ENCODE peak calls at places on chromosomes 7 and 10, in four cellular contexts. N is HCT116, P is IMR-90, B is pancreas. O is an unnamed sample.

GRCh38 chr7:83876593-83876992 is 227.7 kb upstream of the SEMA3E start:
- DNase-seq in P (peak), B (no peak), N (no peak), O (no peak)

GRCh38 chr7:143042821-143043271 is 9.3 kb upstream of the OR6V1 start:
- DNase-seq in B (no peak), N (no peak), P (no peak), O (no peak)

GRCh38 chr7:45067582-45067981 is 21.2 kb downstream of the NACAD start:
- DNase-seq in B (no peak), N (no peak), P (no peak), O (no peak)

GRCh38 chr7:95686109-95686508 is 86.2 kb upstream of the DYNC1I1 start:
- DNase-seq in B (no peak), P (peak), N (peak), O (peak)

GRCh38 chr7:80151274-80151665 is 16.6 kb downstream of the GNAI1 start:
- DNase-seq in B (no peak), P (peak), N (no peak), O (no peak)

GRCh38 chr10:37712489-37713131 is 144.8 kb downstream of the ZNF248 start:
- DNase-seq in N (no peak), B (no peak), P (no peak), O (peak)

GRCh38 chr10:43407148-43407575 is 1.8 kb downstream of the HNRNPF start:
- DNase-seq in B (peak), N (no peak), P (peak), O (peak)

GRCh38 chr7:21542891-21543527 is at the start of gene DNAH11:
- DNase-seq in N (no peak), B (peak), P (no peak), O (peak)

GRCh38 chr10:52229271-52229931 is 84.7 kb upstream of the DKK1 start:
- DNase-seq in N (no peak), B (no peak), P (peak), O (no peak)

GRCh38 chr7:44654255-44654791 is 47.9 kb downstream of the OGDH start:
- DNase-seq in N (no peak), B (no peak), P (no peak), O (no peak)

GRCh38 chr10:97689637-97690036 is 2.6 kb upstream of the AVPI1 start:
- DNase-seq in B (no peak), N (peak), P (peak), O (no peak)

GRCh38 chr7:99380823-99381663 is 6.5 kb downstream of the ARPC1B start:
- DNase-seq in B (no peak), P (no peak), N (no peak), O (no peak)

GRCh38 chr7:90412458-90413184 is 9.4 kb downstream of the CLDN12 start:
- DNase-seq in B (no peak), P (no peak), N (peak), O (no peak)

GRCh38 chr7:1858435-1859265 is 188.6 kb downstream of the ELFN1 start:
- DNase-seq in P (no peak), B (peak), N (no peak), O (peak)

GRCh38 chr10:89690027-89690426 is 11.4 kb upstream of the KIF20B start:
- DNase-seq in B (no peak), P (peak), N (no peak), O (no peak)

GRCh38 chr7:41694490-41694889 is 8.4 kb downstream of the INHBA start:
- DNase-seq in P (peak), B (no peak), N (no peak), O (no peak)

GRCh38 chr7:6188395-6188794 is 84.0 kb downstream of the CYTH3 start:
- DNase-seq in N (no peak), P (no peak), B (no peak), O (no peak)

GRCh38 chr10:131943021-131943814 is 38.5 kb downstream of the BNIP3 start:
- DNase-seq in N (no peak), P (no peak), B (peak), O (no peak)

GRCh38 chr10:100888957-100889356 is 23.8 kb upstream of the SLF2 start:
- DNase-seq in P (no peak), N (peak), B (no peak), O (no peak)

GRCh38 chr10:126199221-126199998 is 188.9 kb downstream of the ADAM12 start:
- DNase-seq in N (peak), P (peak), B (no peak), O (no peak)

GRCh38 chr7:114658188-114658587 is 243.6 kb downstream of the FOXP2 start:
- DNase-seq in B (no peak), P (no peak), N (no peak), O (no peak)

GRCh38 chr7:32868116-32868515 is 23.4 kb downstream of the KBTBD2 start:
- DNase-seq in P (no peak), N (no peak), B (no peak), O (peak)

GRCh38 chr10:93299606-93300353 is 182.4 kb downstream of the MYOF start:
- DNase-seq in P (peak), B (no peak), N (no peak), O (no peak)

GRCh38 chr7:91628742-91629141 is 251.8 kb downstream of the MTERF1 start:
- DNase-seq in P (no peak), B (no peak), N (no peak), O (no peak)

GRCh38 chr7:1742555-1743303 is 72.7 kb downstream of the ELFN1 start:
- DNase-seq in P (peak), N (no peak), B (peak), O (peak)

GRCh38 chr7:70693690-70694356 is 438.1 kb upstream of the GALNT17 start:
- DNase-seq in P (peak), N (no peak), B (peak), O (peak)

GRCh38 chr7:64888901-64889685 is 14.0 kb upstream of the ZNF273 start:
- DNase-seq in N (no peak), B (peak), P (no peak), O (peak)

GRCh38 chr7:31079126-31079918 is 27.2 kb downstream of the ADCYAP1R1 start:
- DNase-seq in B (peak), N (no peak), P (no peak), O (no peak)

GRCh38 chr7:13897825-13898224 is 91.6 kb downstream of the ETV1 start:
- DNase-seq in N (no peak), P (peak), B (no peak), O (no peak)

GRCh38 chr10:75410135-75410787 is 8.7 kb upstream of the ZNF503 start:
- DNase-seq in B (no peak), N (no peak), P (no peak), O (no peak)

GRCh38 chr7:70710011-70710480 is 421.9 kb upstream of the GALNT17 start:
- DNase-seq in N (no peak), B (no peak), P (peak), O (no peak)

GRCh38 chr10:6920072-6921019 is 340.3 kb upstream of the PRKCQ start:
- DNase-seq in B (peak), P (peak), N (peak), O (peak)

GRCh38 chr7:103660455-103661371 is 214.7 kb upstream of the SLC26A5 start:
- DNase-seq in N (no peak), P (peak), B (no peak), O (no peak)

GRCh38 chr10:92381543-92381954 is 90.6 kb downstream of the MARCHF5 start:
- DNase-seq in N (no peak), B (no peak), P (no peak), O (no peak)

GRCh38 chr7:136033413-136034031 is 56.4 kb upstream of the MTPN start:
- DNase-seq in N (no peak), B (no peak), P (no peak), O (peak)

GRCh38 chr7:35576037-35576573 is 118.8 kb downstream of the HERPUD2 start:
- DNase-seq in P (no peak), B (no peak), N (no peak), O (no peak)

GRCh38 chr7:140866926-140867325 is 57.8 kb downstream of the BRAF start:
- DNase-seq in P (no peak), B (no peak), N (no peak), O (no peak)
- H3K27ac ChIP-seq in P (no peak), B (no peak), N (no peak), O (no peak)

DNA sequence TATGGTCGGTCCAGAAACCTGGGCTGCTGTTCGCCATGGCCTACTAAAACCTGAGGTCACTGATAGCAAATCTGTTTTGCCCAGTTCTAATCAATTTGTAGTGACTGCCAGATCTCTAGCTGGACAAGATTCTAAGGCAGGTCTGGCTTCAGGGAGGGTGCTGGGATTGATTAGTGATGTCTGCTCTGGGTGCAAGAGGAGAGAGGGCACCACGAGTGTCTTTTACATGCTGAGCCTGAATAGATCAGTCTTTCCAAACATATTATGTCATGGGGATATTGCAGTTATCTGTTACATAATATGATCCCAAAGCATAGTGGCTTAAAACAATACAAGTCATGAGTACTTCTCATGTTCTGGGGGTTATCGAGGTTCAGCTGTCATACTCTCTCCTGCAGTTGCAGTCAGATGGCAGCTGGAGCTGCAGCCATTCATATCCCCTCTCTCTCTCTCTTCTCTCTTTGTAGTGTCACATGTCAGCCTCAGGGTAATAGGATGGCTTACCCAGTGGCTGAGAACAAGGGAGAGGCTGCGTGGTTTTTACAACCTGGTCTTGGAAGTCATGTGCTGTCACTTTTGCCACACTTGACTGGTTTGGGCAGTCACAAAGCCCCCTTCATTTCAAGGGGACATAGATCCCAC is 26.0 kb downstream of the SLC29A3 start:
- DNase-seq in P (no peak), N (no peak), B (no peak), O (no peak)
- H3K27ac ChIP-seq in P (no peak), N (no peak), B (no peak), O (no peak)

DNA sequence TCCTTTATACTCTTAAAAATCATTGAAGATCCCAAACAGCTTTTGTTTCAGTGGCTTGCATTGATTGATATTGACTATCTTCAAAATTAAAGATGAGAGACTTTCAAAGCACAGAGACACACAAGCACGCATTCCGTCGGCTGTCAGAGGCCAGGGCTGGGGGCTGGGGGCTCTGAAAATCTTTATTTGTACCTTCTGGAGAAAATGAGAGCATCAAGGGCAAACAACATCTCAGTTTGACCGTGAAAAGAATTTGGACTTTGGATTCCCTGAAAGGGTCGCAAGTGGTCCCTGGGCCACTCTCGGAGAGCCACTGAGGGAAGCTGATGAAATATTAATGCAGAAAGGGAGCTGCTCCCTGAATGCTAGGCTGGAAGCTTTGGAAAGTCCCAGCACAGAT is 96.4 kb downstream of the CHST15 start:
- DNase-seq in P (no peak), N (no peak), B (no peak), O (no peak)
- H3K27ac ChIP-seq in P (no peak), N (no peak), B (no peak), O (no peak)

GRCh38 chr7:28671526-28671925 is 259.2 kb downstream of the CREB5 start:
- DNase-seq in N (no peak), B (no peak), P (no peak), O (no peak)
- H3K27ac ChIP-seq in N (no peak), B (no peak), P (no peak), O (no peak)